ENCODE peak calls at places on chromosomes 2 and 18, in nine cellular contexts. D, L, N, B, Q, O, F, P and G are unnamed samples.

GRCh38 chr2:241844831-241845578 is 13.7 kb downstream of the PDCD1 start:
- DNase-seq in D (no peak), L (no peak), N (no peak), B (no peak), Q (no peak), O (peak; percentile 61), F (no peak), P (no peak), G (no peak)

GRCh38 chr2:186607660-186608324 is 17.9 kb downstream of the ITGAV start:
- DNase-seq in D (no peak), L (no peak), N (no peak), B (no peak), Q (peak; percentile 36), O (no peak), F (no peak), P (peak; percentile 26), G (no peak)

GRCh38 chr18:74742573-74742972 is 144.9 kb downstream of the ZNF407 start:
- DNase-seq in D (no peak), L (no peak), N (no peak), B (no peak), Q (peak; percentile 64), O (no peak), F (no peak), P (peak; percentile 56), G (no peak)

GRCh38 chr18:6652098-6652497 is 77.4 kb upstream of the ARHGAP28 start:
- DNase-seq in D (no peak), L (no peak), N (no peak), B (no peak), Q (no peak), O (no peak), F (no peak), P (no peak), G (no peak)

GRCh38 chr2:35454966-35455638 is 900.5 kb upstream of the CRIM1 start:
- DNase-seq in D (no peak), L (peak; percentile 53), N (no peak), B (no peak), Q (peak; percentile 42), O (no peak), F (no peak), P (no peak), G (no peak)

GRCh38 chr18:5466256-5466655 is 77.5 kb downstream of the EPB41L3 start:
- DNase-seq in D (no peak), L (no peak), N (no peak), B (no peak), Q (no peak), O (no peak), F (no peak), P (no peak), G (no peak)

GRCh38 chr18:49756671-49757362 is 56.5 kb downstream of the ACAA2 start:
- DNase-seq in D (no peak), L (no peak), N (no peak), B (no peak), Q (no peak), O (no peak), F (no peak), P (no peak), G (no peak)

GRCh38 chr2:222025891-222026271 is 272.9 kb downstream of the PAX3 start:
- DNase-seq in D (no peak), L (no peak), N (no peak), B (no peak), Q (no peak), O (no peak), F (no peak), P (no peak), G (no peak)

GRCh38 chr2:152047826-152048476 is 50.9 kb downstream of the CACNB4 start:
- DNase-seq in D (no peak), L (no peak), N (no peak), B (no peak), Q (no peak), O (no peak), F (no peak), P (no peak), G (no peak)

GRCh38 chr18:44733754-44734465 is 53.2 kb downstream of the SETBP1 start:
- DNase-seq in D (no peak), L (no peak), N (no peak), B (no peak), Q (no peak), O (no peak), F (no peak), P (peak; percentile 2), G (no peak)

GRCh38 chr2:46663614-46664013 is 184.2 kb downstream of the TMEM247 start:
- DNase-seq in D (peak; percentile 33), L (no peak), N (no peak), B (no peak), Q (no peak), O (peak; percentile 71), F (no peak), P (no peak), G (no peak)

GRCh38 chr2:14137643-14138042 is 494.9 kb upstream of the LRATD1 start:
- DNase-seq in D (no peak), L (peak; percentile 9), N (peak; percentile 18), B (no peak), Q (no peak), O (no peak), F (no peak), P (no peak), G (no peak)

GRCh38 chr2:192029089-192029488 is 165.6 kb downstream of the TMEFF2 start:
- DNase-seq in D (no peak), L (peak; percentile 69), N (no peak), B (no peak), Q (no peak), O (no peak), F (no peak), P (peak; percentile 58), G (no peak)

GRCh38 chr18:36527740-36528455 is 230.4 kb downstream of the FHOD3 start:
- DNase-seq in D (no peak), L (no peak), N (no peak), B (no peak), Q (no peak), O (no peak), F (no peak), P (no peak), G (no peak)

DNA sequence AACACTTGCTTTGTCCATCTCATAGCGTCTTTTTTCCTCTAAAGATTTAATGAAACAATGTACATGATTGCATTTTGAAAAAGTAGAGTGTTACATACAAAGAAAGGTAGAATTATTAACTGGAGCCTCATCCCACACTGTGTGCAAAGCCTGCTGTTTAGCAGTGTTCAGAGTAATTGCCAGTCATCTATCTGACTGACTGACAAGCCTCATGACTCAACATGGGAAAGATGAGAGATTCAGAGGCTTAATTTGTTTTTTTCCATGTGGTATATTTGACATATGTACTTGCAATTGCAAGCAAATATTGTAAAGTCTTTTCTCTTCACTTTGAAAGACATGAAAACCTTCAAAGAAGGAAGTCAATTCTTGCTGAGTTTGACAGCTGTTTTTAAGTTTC is 14.7 kb downstream of the PCARE start:
- DNase-seq in D (no peak), L (no peak), N (no peak), B (no peak), Q (no peak), O (no peak), F (no peak), P (no peak), G (no peak)
- H3K4me1 ChIP-seq in D (peaks cover 10% of the 10 kb centered on the region), L (no peaks in the 10 kb centered on the region), N (no peaks in the 10 kb centered on the region), B (no peaks in the 10 kb centered on the region), Q (no peaks in the 10 kb centered on the region), O (no peaks in the 10 kb centered on the region), F (peaks cover 8% of the 10 kb centered on the region), P (peaks cover 7% of the 10 kb centered on the region), G (peaks cover under 1% of the 10 kb centered on the region)

DNA sequence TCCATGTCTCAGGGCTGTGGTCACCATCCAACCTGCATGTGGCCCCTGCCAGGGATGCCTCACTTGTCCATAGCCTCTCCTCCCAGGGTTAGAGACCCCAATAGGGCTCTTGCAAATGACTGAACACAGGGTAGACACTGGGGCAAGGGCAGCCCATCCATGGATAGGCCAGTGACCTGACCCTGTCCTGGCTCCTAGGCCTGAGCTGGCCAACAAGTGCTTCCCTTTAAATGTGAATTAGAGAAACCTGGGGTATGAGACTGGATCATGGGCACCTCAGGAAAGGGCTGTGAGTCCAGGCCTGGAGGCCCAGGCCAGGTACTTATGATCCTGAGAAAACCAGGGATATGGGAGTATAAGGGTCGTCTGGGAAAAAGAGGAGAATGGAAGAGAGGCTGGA is 64.5 kb downstream of the COPS8 start:
- DNase-seq in D (no peak), L (no peak), N (no peak), B (no peak), Q (no peak), O (no peak), F (no peak), P (no peak), G (no peak)
- H3K27ac ChIP-seq in D (no peak overlapping the region), L (no peak overlapping the region), N (no peak overlapping the region), B (no peak overlapping the region), Q (no peak overlapping the region), O (no peak overlapping the region), F (peak overlapping the region; percentile 50), P (no peak overlapping the region), G (no peak overlapping the region)

DNA sequence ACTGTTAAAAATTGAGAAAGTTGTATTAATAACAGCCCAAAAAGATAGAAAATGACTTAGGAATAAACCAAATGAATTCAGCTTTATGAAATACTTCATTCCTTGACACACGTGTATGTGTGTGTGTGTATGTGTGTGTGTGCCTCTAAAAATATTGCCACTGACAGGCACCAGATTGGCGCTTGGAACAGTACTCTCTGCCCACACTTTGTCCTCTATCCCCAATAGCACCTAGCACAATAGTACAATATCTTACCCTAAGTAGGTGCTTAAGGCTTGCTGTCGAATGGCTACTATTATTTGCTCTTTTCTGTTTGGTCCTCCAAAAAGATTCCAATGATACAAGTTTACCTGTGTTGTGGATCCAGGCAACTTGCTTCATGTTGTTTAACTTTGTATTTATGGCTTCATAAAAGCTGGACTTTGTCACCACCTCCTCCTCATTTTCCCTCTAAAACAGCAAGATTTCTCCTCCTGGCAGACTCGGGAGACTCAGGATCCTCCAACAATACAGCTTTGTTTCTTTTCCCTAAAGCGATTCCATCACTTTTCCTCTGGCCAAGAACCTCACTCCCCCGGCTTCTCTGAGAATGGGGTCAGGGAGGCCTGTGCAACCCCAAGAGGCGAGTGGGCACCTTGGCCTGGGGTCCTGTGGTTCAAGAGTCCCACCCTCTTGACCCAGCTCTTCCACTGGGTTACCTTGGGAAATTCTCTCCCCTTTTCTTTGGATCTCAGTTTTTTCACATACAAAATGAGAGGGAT is 43.3 kb upstream of the LCLAT1 start:
- DNase-seq in D (no peak), L (no peak), N (no peak), B (no peak), Q (no peak), O (no peak), F (no peak), P (no peak), G (no peak)
- H3K4me1 ChIP-seq in D (peaks cover 51% of the 10 kb centered on the region), L (peaks cover under 1% of the 10 kb centered on the region), N (no peaks in the 10 kb centered on the region), B (peaks cover 8% of the 10 kb centered on the region), Q (peaks cover 18% of the 10 kb centered on the region), O (no peaks in the 10 kb centered on the region), F (no peaks in the 10 kb centered on the region), P (peaks cover 24% of the 10 kb centered on the region), G (peaks cover 8% of the 10 kb centered on the region)

DNA sequence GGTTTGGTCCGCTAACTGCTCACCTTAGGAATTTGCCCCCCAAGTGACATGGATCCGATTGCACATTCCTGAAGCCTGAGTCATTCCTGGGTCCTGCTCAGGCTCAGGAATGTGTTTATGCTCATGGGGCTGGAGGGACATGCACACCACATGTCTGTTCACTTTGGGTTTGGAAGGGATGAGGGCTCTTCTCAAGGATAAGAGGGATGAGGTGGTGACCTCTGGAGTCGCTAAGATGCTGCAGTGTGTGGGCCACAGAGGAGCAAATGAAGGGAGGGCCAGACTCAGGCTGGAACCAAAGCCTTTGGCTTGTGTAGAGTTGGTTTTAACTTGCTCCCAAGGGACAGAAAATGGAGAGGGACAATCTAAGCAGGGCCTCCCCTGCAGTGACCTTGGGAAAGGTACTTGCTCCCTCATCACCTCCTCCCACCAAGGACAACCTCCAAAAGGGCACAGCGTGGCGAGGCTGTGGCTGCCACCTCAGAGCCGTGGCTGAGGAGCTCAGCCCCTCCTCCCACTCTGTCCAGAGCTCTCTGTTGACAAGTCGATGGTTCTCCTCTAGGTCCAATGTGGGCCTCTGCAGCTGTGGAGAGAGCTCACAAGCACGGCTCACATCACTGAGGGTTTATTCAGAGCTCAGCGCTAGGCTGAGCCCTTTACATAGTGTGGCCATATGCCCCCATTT is 66.1 kb downstream of the HS1BP3 start:
- DNase-seq in D (peak; percentile 21), L (peak; percentile 89), N (peak; percentile 81), B (no peak), Q (peak; percentile 99), O (peak; percentile 88), F (no peak), P (peak; percentile 99), G (peak; percentile 59)
- H3K27ac ChIP-seq in D (peak overlapping the region; percentile 74), L (peak overlapping the region; percentile 90), N (peak overlapping the region; percentile 72), B (peak overlapping the region; percentile 72), Q (peak overlapping the region; percentile 93), O (peak overlapping the region; percentile 71), F (peak overlapping the region; percentile 93), P (peak overlapping the region; percentile 96), G (peak overlapping the region; percentile 93)